ENCODE peak calls at places on chromosome 10, in nine cellular contexts. U, G, O, M, X, C, P, Y and H are unnamed samples.

GRCh38 chr10:58041901-58042300 is 225.8 kb downstream of the IPMK start:
- DNase-seq in P (no peak), O (no peak), C (no peak), M (no peak), Y (no peak), U (no peak), X (no peak), G (no peak), H (no peak)

GRCh38 chr10:49272251-49273081 is 26.5 kb upstream of the C10orf71 start:
- DNase-seq in X (no peak), M (no peak), O (no peak), Y (peak), P (no peak), G (no peak), U (no peak), C (no peak), H (no peak)

GRCh38 chr10:31263903-31264302 is 55.1 kb upstream of the ZEB1 start:
- DNase-seq in U (no peak), C (no peak), Y (peak), P (peak), G (no peak), X (no peak), M (no peak), O (no peak), H (no peak)

GRCh38 chr10:88915781-88916180 is 35.7 kb downstream of the STAMBPL1 start:
- DNase-seq in G (no peak), C (no peak), O (no peak), M (no peak), P (no peak), X (no peak), U (no peak), Y (no peak), H (no peak)

GRCh38 chr10:4301296-4301695 is 516.3 kb upstream of the KLF6 start:
- DNase-seq in O (no peak), M (no peak), P (no peak), X (no peak), G (no peak), U (no peak), C (no peak), Y (peak), H (no peak)

GRCh38 chr10:80518807-80519360 is 18.8 kb upstream of the SH2D4B start:
- DNase-seq in X (no peak), Y (no peak), G (no peak), O (no peak), P (no peak), M (no peak), C (no peak), U (no peak), H (no peak)

GRCh38 chr10:58662314-58662713 is 149.6 kb downstream of the BICC1 start:
- DNase-seq in M (no peak), U (no peak), Y (peak), G (no peak), C (no peak), O (no peak), X (no peak), P (peak), H (no peak)

GRCh38 chr10:110007171-110007700 is 548 bp upstream of the ADD3 start:
- DNase-seq in X (peak), U (no peak), G (no peak), O (no peak), P (no peak), Y (peak), M (no peak), C (no peak), H (no peak)

GRCh38 chr10:34960983-34961382 is 129.2 kb downstream of the CUL2 start:
- DNase-seq in O (no peak), M (no peak), X (no peak), U (peak), P (peak), G (no peak), Y (peak), C (no peak), H (no peak)

GRCh38 chr10:121113385-121113696 is 262.2 kb downstream of the WDR11 start:
- DNase-seq in G (no peak), O (no peak), P (peak), Y (no peak), M (no peak), U (no peak), X (no peak), C (peak), H (no peak)

GRCh38 chr10:12902135-12902572 is 99.4 kb downstream of the CCDC3 start:
- DNase-seq in U (peak), G (peak), P (peak), O (peak), C (peak), M (peak), X (peak), Y (peak), H (no peak)

GRCh38 chr10:93995182-93995581 is 1.5 kb downstream of the PLCE1 start:
- DNase-seq in Y (no peak), C (no peak), P (no peak), O (no peak), M (no peak), X (no peak), G (no peak), U (no peak), H (no peak)

GRCh38 chr10:20768849-20769248 is 128.3 kb downstream of the NEBL start:
- DNase-seq in U (peak), M (no peak), O (no peak), P (peak), X (no peak), Y (peak), G (peak), C (no peak), H (no peak)

GRCh38 chr10:110765513-110766375 is 106.0 kb upstream of the PDCD4 start:
- DNase-seq in O (peak), G (no peak), C (no peak), Y (peak), U (no peak), P (no peak), X (no peak), M (no peak), H (no peak)

GRCh38 chr10:4396401-4397283 is 429.4 kb upstream of the AKR1E2 start:
- DNase-seq in P (no peak), G (no peak), U (no peak), C (no peak), M (no peak), O (no peak), X (no peak), Y (no peak), H (no peak)

GRCh38 chr10:86958109-86958830 is at the start of gene SNCG:
- DNase-seq in P (no peak), M (no peak), U (no peak), O (no peak), C (no peak), X (peak), Y (peak), G (no peak), H (no peak)

GRCh38 chr10:19629559-19629958 is 186.7 kb upstream of the PLXDC2 start:
- DNase-seq in P (no peak), M (no peak), O (no peak), G (peak), C (no peak), Y (peak), U (no peak), X (no peak), H (no peak)

GRCh38 chr10:75076387-75076786 is 35.1 kb upstream of the SAMD8 start:
- DNase-seq in U (no peak), M (no peak), X (no peak), C (no peak), Y (no peak), P (no peak), O (no peak), G (no peak), H (no peak)

GRCh38 chr10:87578799-87579401 is 74.2 kb downstream of the MINPP1 start:
- DNase-seq in Y (peak), X (no peak), C (no peak), O (no peak), U (no peak), G (no peak), M (no peak), P (peak), H (no peak)

GRCh38 chr10:44752451-44753441 is 158.4 kb upstream of the TMEM72 start:
- DNase-seq in X (no peak), C (no peak), P (peak), O (no peak), U (no peak), M (no peak), Y (peak), G (no peak), H (no peak)

GRCh38 chr10:99534939-99535763 is 2.4 kb downstream of the NKX2-3 start:
- DNase-seq in G (no peak), O (no peak), X (no peak), C (no peak), Y (peak), P (peak), U (peak), M (no peak), H (no peak)

GRCh38 chr10:84256510-84257342 is 11.9 kb downstream of the RGR start:
- DNase-seq in C (peak), M (no peak), G (peak), O (no peak), Y (peak), U (no peak), X (peak), P (peak), H (no peak)

GRCh38 chr10:10591682-10592412 is 425.8 kb upstream of the CELF2 start:
- DNase-seq in U (no peak), Y (no peak), P (no peak), X (no peak), C (no peak), G (no peak), O (no peak), M (no peak), H (no peak)

GRCh38 chr10:132876131-132876860 is 66.1 kb downstream of the CFAP46 start:
- DNase-seq in O (no peak), C (no peak), G (no peak), U (no peak), P (no peak), Y (no peak), M (no peak), X (no peak), H (no peak)

GRCh38 chr10:70358446-70358845 is 24.0 kb downstream of the LRRC20 start:
- DNase-seq in X (no peak), P (no peak), G (no peak), M (no peak), O (no peak), Y (no peak), C (no peak), U (no peak), H (no peak)

GRCh38 chr10:70357447-70358035 is 24.9 kb downstream of the LRRC20 start:
- DNase-seq in O (no peak), P (no peak), G (no peak), X (no peak), Y (peak), M (no peak), C (no peak), U (no peak), H (no peak)

GRCh38 chr10:70359017-70359550 is 23.3 kb downstream of the LRRC20 start:
- DNase-seq in C (no peak), G (no peak), X (no peak), P (peak), M (no peak), O (no peak), Y (no peak), U (no peak), H (no peak)

GRCh38 chr10:70362357-70362756 is 20.1 kb downstream of the LRRC20 start:
- DNase-seq in Y (no peak), O (no peak), X (no peak), G (no peak), M (no peak), C (no peak), U (no peak), P (no peak), H (no peak)

GRCh38 chr10:70360215-70360614 is 22.2 kb downstream of the LRRC20 start:
- DNase-seq in G (no peak), X (no peak), Y (no peak), M (no peak), C (no peak), P (no peak), O (no peak), U (no peak), H (no peak)
- H2AFZ ChIP-seq in G (no peak), X (no peak), Y (no peak), M (no peak), C (no peak), P (no peak), O (no peak), U (no peak), H (no peak)

DNA sequence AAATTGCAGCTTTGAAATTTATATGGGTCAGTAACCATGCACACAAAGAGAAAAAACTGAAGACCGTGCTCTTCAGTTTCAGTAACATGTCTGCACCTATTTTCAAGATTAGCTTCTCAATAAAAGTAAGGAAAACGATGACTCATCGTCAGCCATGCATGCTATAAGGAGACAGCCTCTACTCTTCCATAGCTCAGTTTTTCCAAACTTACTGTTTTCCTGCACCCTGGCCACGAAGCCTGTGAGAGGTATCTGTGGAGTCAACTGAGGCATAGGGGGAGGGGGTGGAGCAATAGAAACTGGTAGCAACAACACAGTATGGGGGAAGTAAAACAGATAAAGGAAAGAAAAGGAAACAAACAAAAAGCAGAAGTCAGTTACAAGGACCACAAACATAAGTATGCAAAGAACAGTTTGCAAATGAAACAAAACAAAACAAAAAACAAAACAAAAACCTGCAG is 58.0 kb downstream of the PDSS1 start:
- DNase-seq in U (no peak), Y (peak), P (peak), G (no peak), M (peak), X (no peak), O (peak), C (peak), H (no peak)
- H3K27ac ChIP-seq in U (no peak), Y (no peak), P (peak), G (no peak), M (peak), X (peak), O (peak), C (no peak), H (no peak)

GRCh38 chr10:101131962-101132635 is 999 bp downstream of the TLX1 start:
- DNase-seq in O (no peak), Y (no peak), C (no peak), U (peak), M (no peak), P (no peak), X (no peak), G (no peak), H (no peak)
- H3K4me3 ChIP-seq in O (no peak), Y (no peak), C (no peak), U (peak), M (no peak), P (no peak), X (no peak), G (no peak), H (no peak)

DNA sequence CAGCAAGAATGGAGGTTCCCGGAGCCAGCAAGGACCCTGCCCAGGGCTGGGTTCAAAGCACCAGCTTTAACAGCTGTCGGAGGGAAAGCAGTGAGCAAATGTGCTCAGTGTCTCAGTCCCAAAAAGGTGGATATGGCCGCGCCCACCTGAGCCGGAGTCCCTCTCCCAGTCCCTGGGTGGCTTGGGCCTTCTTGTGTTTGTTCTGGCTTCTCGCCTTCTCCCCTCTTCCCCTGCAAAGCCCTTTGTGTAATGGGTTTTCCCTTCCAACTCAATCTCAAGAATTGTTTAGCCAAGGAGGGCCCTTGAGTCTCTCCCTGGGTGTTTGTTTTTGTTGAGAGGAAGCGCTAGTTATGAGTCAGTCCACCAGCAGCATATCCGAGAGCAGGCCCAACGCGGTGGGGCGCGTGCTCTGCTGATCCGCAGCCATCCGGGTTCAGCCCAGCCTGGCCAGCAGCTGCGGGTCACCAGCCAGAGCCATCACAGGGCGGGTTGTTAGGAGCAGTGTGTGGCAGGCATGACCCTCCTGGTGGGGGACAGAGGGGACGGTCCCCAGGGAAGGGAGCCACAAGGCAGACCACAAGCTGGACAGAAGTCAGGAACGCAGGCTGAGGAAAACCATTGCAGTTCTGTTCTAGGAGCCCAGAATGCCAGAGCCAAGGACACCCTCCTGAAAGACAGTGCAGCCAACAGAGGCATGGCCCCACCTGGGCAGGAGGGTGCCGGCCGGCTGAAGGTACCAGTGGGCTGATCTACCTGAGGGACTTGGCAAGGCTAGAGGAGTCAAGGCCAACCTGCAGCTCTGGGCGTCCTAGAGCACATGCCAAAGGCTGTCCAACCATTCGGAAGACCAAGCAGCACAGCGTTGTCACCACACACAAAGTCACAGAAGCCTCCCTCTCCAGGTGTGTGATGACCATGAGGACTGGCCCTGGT is 21.3 kb downstream of the CALML3 start:
- DNase-seq in X (peak), G (no peak), C (no peak), P (peak), Y (no peak), O (no peak), U (no peak), M (no peak), H (peak)
- H2AFZ ChIP-seq in X (peak), G (no peak), C (no peak), P (peak), Y (no peak), O (no peak), U (no peak), M (no peak), H (no peak)

GRCh38 chr10:23193435-23194074 is 1.4 kb downstream of the PTF1A start:
- DNase-seq in P (no peak), Y (no peak), M (no peak), G (no peak), C (no peak), X (no peak), O (no peak), U (no peak), H (no peak)
- H3K27ac ChIP-seq in P (no peak), Y (no peak), M (no peak), G (no peak), C (no peak), X (no peak), O (no peak), U (no peak), H (no peak)

DNA sequence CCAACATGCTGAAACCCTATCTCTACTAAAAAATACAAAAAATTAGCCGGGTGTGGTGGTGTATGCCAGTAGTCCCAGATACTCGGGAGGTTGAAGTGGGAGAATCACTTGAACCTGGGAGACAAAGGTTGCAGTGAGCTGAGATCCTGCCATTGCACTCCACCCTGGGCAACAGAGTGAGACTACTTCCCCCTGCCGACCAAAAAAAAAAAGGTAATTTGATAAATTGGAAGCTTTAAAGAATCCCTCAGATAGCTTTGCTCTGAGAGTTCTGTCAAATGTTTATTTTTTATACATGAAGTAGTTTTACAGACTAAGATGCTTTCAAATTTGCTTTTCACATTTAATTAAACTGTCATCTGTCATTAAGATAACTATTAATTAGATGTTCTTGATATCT is 563.3 kb upstream of the LRRTM3 start:
- DNase-seq in Y (no peak), U (no peak), X (no peak), O (no peak), G (no peak), M (no peak), C (no peak), P (no peak), H (no peak)
- H3K4me3 ChIP-seq in Y (no peak), U (no peak), X (no peak), O (no peak), G (no peak), M (no peak), C (no peak), P (no peak), H (no peak)

GRCh38 chr10:108913300-108913699 is 1010.0 kb downstream of the XPNPEP1 start:
- DNase-seq in C (no peak), G (no peak), Y (no peak), O (no peak), X (no peak), U (no peak), M (no peak), P (no peak), H (no peak)
- H2AFZ ChIP-seq in C (no peak), G (no peak), Y (no peak), O (no peak), X (no peak), U (no peak), M (no peak), P (no peak), H (no peak)

DNA sequence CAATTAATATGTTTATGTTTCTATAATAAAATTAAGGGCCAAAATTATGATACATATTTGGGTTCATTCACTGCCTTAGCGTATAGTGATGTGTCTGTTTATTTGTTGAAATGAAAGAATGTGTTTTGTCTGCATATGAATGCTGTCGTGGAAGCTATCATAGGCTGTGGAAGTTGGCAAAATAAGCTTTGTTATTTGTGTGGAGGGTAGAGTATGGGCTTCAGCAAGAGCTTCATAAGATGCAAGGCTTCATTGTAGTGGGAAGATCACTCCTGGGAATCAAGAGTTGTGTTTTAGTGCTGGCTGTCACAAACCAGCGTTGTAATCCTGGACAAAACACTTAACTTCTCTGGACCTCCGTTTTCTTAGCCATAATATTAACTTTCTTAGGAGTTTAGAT is 2.5 kb downstream of the SLK start:
- DNase-seq in O (no peak), P (peak), X (no peak), Y (peak), U (no peak), C (no peak), M (no peak), G (no peak), H (no peak)
- H3K27ac ChIP-seq in O (no peak), P (peak), X (peak), Y (peak), U (no peak), C (no peak), M (peak), G (no peak), H (peak)

GRCh38 chr10:124740374-124741280 is 3.6 kb downstream of the FAM53B start:
- DNase-seq in X (no peak), O (no peak), P (peak), C (no peak), G (peak), U (no peak), M (no peak), Y (peak), H (no peak)
- H3K4me3 ChIP-seq in X (no peak), O (no peak), P (peak), C (no peak), G (no peak), U (no peak), M (peak), Y (peak), H (no peak)

DNA sequence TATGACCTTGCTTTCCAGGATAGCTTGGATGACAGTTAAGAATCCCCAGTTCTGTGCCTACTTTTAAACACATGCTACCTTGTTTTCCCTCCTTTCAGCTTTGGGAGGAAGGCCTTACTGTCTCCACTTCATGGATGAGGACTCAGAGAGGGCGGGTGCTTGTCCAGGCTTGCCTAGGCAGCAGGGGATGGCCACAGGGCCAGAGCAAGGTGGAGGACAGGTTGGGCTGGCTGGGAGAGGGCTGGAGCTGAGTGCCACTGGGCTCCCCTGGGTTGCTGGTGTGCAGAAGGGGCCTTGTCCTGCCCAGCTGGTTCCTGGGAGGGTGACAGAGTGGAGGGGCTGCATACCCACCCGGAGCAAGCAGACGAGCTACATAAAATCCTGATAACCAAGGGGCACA is 117.8 kb downstream of the GRK5 start:
- DNase-seq in U (no peak), G (no peak), O (no peak), P (peak), M (no peak), C (no peak), X (no peak), Y (no peak), H (no peak)
- H2AFZ ChIP-seq in U (no peak), G (no peak), O (no peak), P (peak), M (no peak), C (no peak), X (no peak), Y (no peak), H (no peak)